ENCODE peak calls at places on chromosomes 3 and 15, in five cellular contexts. Z, M, W, C and P are unnamed samples.

GRCh38 chr3:51176923-51177322 is 208.2 kb upstream of the MANF start:
- DNase-seq in W (no peak), C (no peak), M (no peak), Z (no peak), P (no peak)

GRCh38 chr3:24156466-24156865 is 211.4 kb downstream of the NR1D2 start:
- DNase-seq in W (peak), C (no peak), Z (peak), M (no peak), P (peak)

GRCh38 chr3:124768812-124769211 is 38.6 kb downstream of the UMPS start:
- DNase-seq in C (no peak), M (no peak), W (no peak), Z (no peak), P (no peak)

GRCh38 chr3:49794926-49795905 is 4.5 kb downstream of the CDHR4 start:
- DNase-seq in C (no peak), M (no peak), W (no peak), Z (no peak), P (no peak)

GRCh38 chr3:63228677-63229076 is 49.4 kb upstream of the SYNPR start:
- DNase-seq in W (peak), C (peak), M (peak), Z (peak), P (peak)

GRCh38 chr3:123766195-123767019 is 117.7 kb downstream of the MYLK start:
- DNase-seq in Z (no peak), W (no peak), M (no peak), C (no peak), P (no peak)

GRCh38 chr15:85793641-85794597 is 806 bp downstream of the KLHL25 start:
- DNase-seq in Z (peak), W (no peak), M (peak), C (no peak), P (peak)

GRCh38 chr3:71095511-71096305 is 487.8 kb downstream of the FOXP1 start:
- DNase-seq in Z (peak), W (peak), M (no peak), C (no peak), P (no peak)

GRCh38 chr3:62161306-62161705 is 212.0 kb downstream of the FEZF2 start:
- DNase-seq in M (no peak), W (no peak), C (no peak), Z (peak), P (peak)

GRCh38 chr3:125202197-125202596 is 10.4 kb downstream of the SLC12A8 start:
- DNase-seq in C (no peak), M (no peak), Z (peak), W (no peak), P (no peak)

GRCh38 chr15:40932625-40933519 is 3.7 kb downstream of the DLL4 start:
- DNase-seq in W (no peak), Z (no peak), C (no peak), M (no peak), P (no peak)

GRCh38 chr3:127914584-127914983 is 448 bp upstream of the KBTBD12 start:
- DNase-seq in C (no peak), W (no peak), Z (no peak), M (no peak), P (no peak)

GRCh38 chr3:177622520-177622919 is 425.2 kb upstream of the TBL1XR1 start:
- DNase-seq in C (no peak), Z (no peak), W (no peak), M (no peak), P (no peak)

GRCh38 chr15:101046826-101047225 is 127.7 kb downstream of the LRRK1 start:
- DNase-seq in W (no peak), C (peak), M (no peak), Z (no peak), P (no peak)

GRCh38 chr3:63231556-63231955 is 46.6 kb upstream of the SYNPR start:
- DNase-seq in M (no peak), Z (no peak), W (no peak), C (no peak), P (no peak)

GRCh38 chr15:61130945-61131597 is 98.0 kb downstream of the RORA start:
- DNase-seq in C (no peak), W (no peak), Z (no peak), M (no peak), P (no peak)

GRCh38 chr15:39583586-39584265 is 2.8 kb downstream of the THBS1 start:
- DNase-seq in Z (peak), W (no peak), M (no peak), C (peak), P (peak)

GRCh38 chr3:62525276-62525675 is 151.9 kb upstream of the FEZF2 start:
- DNase-seq in W (no peak), Z (peak), C (no peak), M (no peak), P (no peak)

GRCh38 chr15:69577397-69577796 is 124.8 kb downstream of the RPLP1 start:
- DNase-seq in C (no peak), M (no peak), Z (no peak), W (no peak), P (no peak)

GRCh38 chr15:69593488-69593887 is 140.9 kb downstream of the RPLP1 start:
- DNase-seq in Z (no peak), W (no peak), M (no peak), C (no peak), P (no peak)

GRCh38 chr3:56782900-56783299 is 18.8 kb downstream of the ARHGEF3 start:
- DNase-seq in Z (no peak), M (no peak), C (no peak), W (no peak), P (no peak)

GRCh38 chr15:91263632-91264477 is 163.8 kb downstream of the SV2B start:
- DNase-seq in M (no peak), W (no peak), Z (peak), C (no peak), P (no peak)

GRCh38 chr3:49673131-49673714 is 928 bp upstream of the APEH start:
- DNase-seq in W (no peak), C (no peak), Z (no peak), M (peak), P (peak)

GRCh38 chr3:31462050-31462569 is 70.6 kb upstream of the STT3B start:
- DNase-seq in Z (no peak), M (no peak), C (no peak), W (no peak), P (no peak)

GRCh38 chr3:185175370-185175987 is 22.6 kb upstream of the C3orf70 start:
- DNase-seq in Z (peak), M (no peak), W (no peak), C (peak), P (peak)

GRCh38 chr15:66831801-66832390 is 129.9 kb downstream of the SMAD6 start:
- DNase-seq in Z (no peak), M (no peak), W (no peak), C (no peak), P (no peak)

GRCh38 chr15:39936187-39936586 is 2.3 kb downstream of the EIF2AK4 start:
- DNase-seq in C (no peak), W (peak), Z (peak), M (no peak), P (peak)

GRCh38 chr15:100726426-100727190 is 124.2 kb downstream of the ASB7 start:
- DNase-seq in W (peak), M (no peak), Z (peak), C (peak), P (no peak)

GRCh38 chr3:112687214-112687613 is 46.3 kb upstream of the CCDC80 start:
- DNase-seq in Z (no peak), M (no peak), W (no peak), C (no peak), P (no peak)
- H2BK5ac ChIP-seq in Z (peak), M (no peak), W (peak), C (no peak), P (no peak)

GRCh38 chr3:13161021-13161759 is 88.0 kb upstream of the IQSEC1 start:
- DNase-seq in M (no peak), W (no peak), C (peak), Z (no peak), P (no peak)

GRCh38 chr3:13160619-13161018 is 87.4 kb upstream of the IQSEC1 start:
- DNase-seq in Z (no peak), M (no peak), W (no peak), C (no peak), P (no peak)

GRCh38 chr3:13158441-13158840 is 85.2 kb upstream of the IQSEC1 start:
- DNase-seq in C (no peak), M (no peak), Z (no peak), W (no peak), P (no peak)

GRCh38 chr3:13158871-13159270 is 85.6 kb upstream of the IQSEC1 start:
- DNase-seq in Z (no peak), M (no peak), W (peak), C (no peak), P (no peak)

DNA sequence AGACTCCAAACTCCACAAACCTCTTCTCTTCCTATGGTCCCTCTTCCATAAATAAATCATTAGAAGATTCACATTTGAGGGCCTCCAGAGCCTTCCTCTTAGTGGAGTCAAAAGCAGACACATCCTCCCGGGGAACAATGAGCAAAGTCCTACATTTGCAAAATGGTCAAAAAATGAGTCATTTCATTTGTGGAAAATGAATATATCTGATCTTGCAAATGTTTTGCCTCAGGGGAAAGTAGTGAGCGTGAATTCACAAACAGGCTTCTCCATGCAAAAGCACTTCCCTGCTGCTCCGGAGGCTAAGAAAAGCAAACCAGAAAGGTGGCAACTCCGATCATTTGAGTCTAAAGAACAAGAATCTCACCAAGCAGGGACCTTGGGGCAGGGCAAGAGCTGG is 86.7 kb upstream of the IQSEC1 start:
- DNase-seq in Z (no peak), C (no peak), W (peak), M (no peak), P (no peak)
- H2BK5ac ChIP-seq in Z (no peak), C (no peak), W (no peak), M (no peak), P (no peak)

GRCh38 chr3:112407214-112407887 is 74.4 kb downstream of the CD200 start:
- DNase-seq in M (no peak), W (no peak), C (no peak), Z (no peak), P (no peak)
- H2BK5ac ChIP-seq in M (no peak), W (no peak), C (no peak), Z (no peak), P (no peak)

GRCh38 chr3:42600958-42601675 is 631 bp downstream of the NKTR start:
- DNase-seq in Z (peak), W (peak), C (peak), M (no peak), P (peak)

GRCh38 chr3:42595682-42596081 is 4.8 kb upstream of the NKTR start:
- DNase-seq in M (no peak), W (no peak), Z (no peak), C (no peak), P (no peak)

GRCh38 chr3:42601898-42602581 is 1.6 kb downstream of the NKTR start:
- DNase-seq in C (no peak), M (no peak), W (no peak), Z (peak), P (peak)

GRCh38 chr3:42602961-42603360 is 2.5 kb downstream of the NKTR start:
- DNase-seq in M (no peak), W (no peak), Z (no peak), C (no peak), P (no peak)

GRCh38 chr3:42600111-42600957 is at the start of gene NKTR:
- DNase-seq in W (peak), M (peak), C (peak), Z (peak), P (peak)
- H2BK5ac ChIP-seq in W (peak), M (peak), C (no peak), Z (peak), P (peak)

GRCh38 chr3:168813261-168813660 is 717.5 kb upstream of the GOLIM4 start:
- DNase-seq in W (no peak), M (peak), C (no peak), Z (no peak), P (no peak)
- H2BK5ac ChIP-seq in W (no peak), M (no peak), C (no peak), Z (no peak), P (no peak)

DNA sequence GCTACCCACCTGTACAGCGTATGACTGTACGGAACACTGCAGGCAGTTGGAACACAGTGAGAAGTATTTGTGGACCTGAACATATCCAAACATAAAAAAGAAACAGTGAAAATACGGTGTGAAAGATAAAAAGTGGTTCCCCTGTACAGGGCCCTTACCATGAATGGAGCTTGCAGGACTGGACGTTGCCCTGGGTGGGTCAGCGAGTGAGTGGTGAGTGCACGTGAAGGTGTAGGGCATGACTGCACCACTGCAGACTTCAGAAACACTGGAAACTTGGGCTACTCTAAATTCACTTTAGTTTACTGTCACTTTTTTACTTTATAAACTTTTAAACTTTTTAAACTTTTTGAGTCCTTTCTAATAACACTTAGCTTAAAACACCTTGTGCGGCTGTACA is 71.1 kb upstream of the SLC6A6 start:
- DNase-seq in Z (no peak), W (no peak), M (no peak), C (no peak), P (no peak)
- H2BK5ac ChIP-seq in Z (no peak), W (no peak), M (no peak), C (no peak), P (no peak)

GRCh38 chr3:48301814-48302194 is 31.7 kb downstream of the SPINK8 start:
- DNase-seq in C (no peak), Z (peak), W (peak), M (peak), P (no peak)
- H2BK5ac ChIP-seq in C (no peak), Z (peak), W (peak), M (peak), P (no peak)

GRCh38 chr3:164341086-164341485 is 737.2 kb downstream of the SI start:
- DNase-seq in W (no peak), Z (no peak), M (no peak), C (no peak), P (no peak)
- H2BK5ac ChIP-seq in W (no peak), Z (no peak), M (no peak), C (no peak), P (no peak)

DNA sequence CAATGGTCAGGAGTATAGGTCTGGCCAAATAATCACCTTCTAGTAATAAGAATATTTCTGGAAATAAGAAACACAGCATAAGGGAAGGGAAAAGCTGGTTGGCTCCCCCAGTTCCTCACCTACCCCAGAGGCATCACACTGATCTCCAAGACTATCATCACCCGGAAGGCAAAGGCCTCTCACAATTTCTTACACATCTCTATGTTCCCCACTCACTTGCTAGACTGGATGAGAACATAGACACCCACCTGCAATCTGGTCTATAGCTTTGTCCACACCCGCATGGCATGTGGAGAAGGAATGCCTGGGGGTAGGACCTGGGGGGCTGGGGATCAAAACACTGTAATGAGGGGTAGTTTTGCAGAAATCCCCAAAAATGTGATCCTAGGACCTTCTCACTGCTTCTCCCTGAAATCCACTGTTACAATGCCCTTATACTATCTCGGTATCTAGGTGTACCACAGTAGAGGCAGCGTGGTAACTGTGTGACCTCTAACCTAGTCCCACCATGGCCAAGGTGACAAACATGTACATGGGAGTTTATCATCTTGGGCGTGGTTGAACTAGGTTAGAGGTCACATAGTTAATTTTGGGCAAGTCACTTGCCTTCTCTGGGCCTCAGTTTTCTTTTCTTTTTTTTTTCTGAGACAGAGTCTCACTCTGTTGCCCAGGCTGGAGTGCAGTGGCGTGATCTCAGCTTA is 29.5 kb upstream of the NRROS start:
- DNase-seq in M (no peak), C (no peak), Z (no peak), W (no peak), P (no peak)
- H2BK5ac ChIP-seq in M (no peak), C (no peak), Z (no peak), W (no peak), P (no peak)

GRCh38 chr15:77716632-77717343 is 84.1 kb upstream of the LINGO1 start:
- DNase-seq in M (no peak), Z (no peak), C (no peak), W (no peak), P (no peak)
- H2BK5ac ChIP-seq in M (no peak), Z (no peak), C (no peak), W (no peak), P (no peak)